ENCODE peak calls at places on chromosomes 16 and 17, in four cellular contexts. B is AG09309, R is thoracic aorta, W is prostate gland. Q is an unnamed sample.

GRCh38 chr17:68740555-68741447 is 139.6 kb upstream of the FAM20A start:
- DNase-seq in B (no peak), R (no peak), W (no peak), Q (no peak)

GRCh38 chr17:48052956-48053757 is 5.0 kb downstream of the NFE2L1 start:
- DNase-seq in B (no peak), R (peak), W (peak), Q (peak)

GRCh38 chr17:27415090-27415795 is 41.0 kb upstream of the KSR1 start:
- DNase-seq in B (no peak), R (no peak), W (peak), Q (no peak)

GRCh38 chr16:88380619-88381018 is 2.1 kb upstream of the ZNF469 start:
- DNase-seq in B (no peak), R (no peak), W (no peak), Q (no peak)

GRCh38 chr17:17751996-17752821 is 71.0 kb downstream of the RAI1 start:
- DNase-seq in B (peak), R (peak), W (peak), Q (peak)

GRCh38 chr16:23353440-23353839 is 51.3 kb downstream of the SCNN1B start:
- DNase-seq in B (no peak), R (no peak), W (no peak), Q (no peak)

GRCh38 chr17:68646626-68647526 is 45.7 kb upstream of the FAM20A start:
- DNase-seq in B (no peak), R (no peak), W (no peak), Q (no peak)

GRCh38 chr16:74449470-74449869 is 28.2 kb upstream of the CLEC18B start:
- DNase-seq in B (no peak), R (no peak), W (no peak), Q (peak)

GRCh38 chr16:81493755-81494433 is 49.3 kb downstream of the CMIP start:
- DNase-seq in B (no peak), R (no peak), W (peak), Q (peak)

GRCh38 chr17:7929158-7930029 is at the start of gene KCNAB3:
- DNase-seq in B (no peak), R (no peak), W (peak), Q (peak)

DNA sequence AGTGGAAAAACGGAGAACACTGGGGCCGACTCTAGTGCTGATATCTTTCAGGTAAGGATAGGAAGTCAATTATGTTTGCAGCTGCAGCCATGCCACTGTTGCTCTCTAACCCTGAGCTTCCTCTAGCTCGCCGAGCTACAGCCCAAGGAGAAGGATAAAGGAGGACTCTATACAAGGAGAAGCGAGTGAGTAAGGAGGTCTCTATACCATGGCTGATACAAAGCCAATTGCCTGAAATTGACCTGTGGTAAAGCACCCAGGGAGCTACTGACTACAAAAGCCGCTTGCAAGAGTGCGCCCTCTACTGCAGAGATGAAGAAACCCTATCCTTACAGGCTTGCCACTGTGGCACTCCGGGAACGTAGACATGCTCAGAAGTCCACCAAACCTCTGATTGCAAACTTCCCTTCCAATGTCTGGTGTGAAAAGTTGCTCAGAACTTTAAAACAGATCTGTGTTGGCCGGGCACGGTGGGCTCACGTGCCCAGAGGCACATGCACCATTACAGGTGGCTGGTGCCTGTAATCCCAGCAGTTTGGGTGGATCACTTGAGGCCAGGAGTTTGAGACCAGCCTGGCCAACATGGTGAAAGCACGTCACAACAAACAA is 10.8 kb upstream of the SLC46A1 start:
- DNase-seq in B (peak), R (no peak), W (peak), Q (peak)
- TF ChIP-seq CTCF in B (peak), R (no peak), W (peak), Q (peak)

DNA sequence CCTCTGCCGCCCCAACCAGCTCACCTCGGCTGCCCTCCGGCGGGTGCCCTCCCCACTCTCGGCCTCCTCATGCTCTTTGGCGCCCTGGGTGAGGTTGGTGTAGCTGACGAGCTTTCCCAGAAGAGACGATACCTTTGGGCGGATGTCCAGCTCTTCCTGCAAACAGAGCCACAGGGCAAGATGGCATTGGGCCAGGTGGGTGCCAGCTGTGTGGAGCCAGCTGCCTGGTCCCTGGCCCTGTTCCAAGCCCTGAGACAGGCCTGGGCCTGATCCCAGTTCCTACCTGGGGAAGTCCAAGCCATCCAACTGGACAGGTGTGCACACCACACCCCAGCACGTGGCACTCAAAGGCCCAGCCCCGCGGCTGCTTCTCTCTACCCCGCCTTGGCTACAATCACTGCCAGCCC is 6.9 kb downstream of the SLC12A4 start:
- DNase-seq in B (no peak), R (no peak), W (peak), Q (no peak)
- TF ChIP-seq CTCF in B (no peak), R (no peak), W (no peak), Q (no peak)

GRCh38 chr17:58591455-58591854 is 77.0 kb upstream of the MTMR4 start:
- DNase-seq in B (no peak), R (no peak), W (no peak), Q (no peak)
- TF ChIP-seq CTCF in B (no peak), R (no peak), W (no peak), Q (peak)

GRCh38 chr17:40110026-40110425 is 9.6 kb upstream of the NR1D1 start:
- DNase-seq in B (no peak), R (no peak), W (no peak), Q (no peak)

GRCh38 chr17:40110457-40110856 is 10.1 kb upstream of the NR1D1 start:
- DNase-seq in B (no peak), R (no peak), W (no peak), Q (no peak)

GRCh38 chr17:40111221-40112128 is 10.3 kb upstream of the MSL1 start:
- DNase-seq in B (peak), R (peak), W (peak), Q (peak)

GRCh38 chr17:40107266-40107980 is 7.0 kb upstream of the NR1D1 start:
- DNase-seq in B (no peak), R (no peak), W (no peak), Q (no peak)

DNA sequence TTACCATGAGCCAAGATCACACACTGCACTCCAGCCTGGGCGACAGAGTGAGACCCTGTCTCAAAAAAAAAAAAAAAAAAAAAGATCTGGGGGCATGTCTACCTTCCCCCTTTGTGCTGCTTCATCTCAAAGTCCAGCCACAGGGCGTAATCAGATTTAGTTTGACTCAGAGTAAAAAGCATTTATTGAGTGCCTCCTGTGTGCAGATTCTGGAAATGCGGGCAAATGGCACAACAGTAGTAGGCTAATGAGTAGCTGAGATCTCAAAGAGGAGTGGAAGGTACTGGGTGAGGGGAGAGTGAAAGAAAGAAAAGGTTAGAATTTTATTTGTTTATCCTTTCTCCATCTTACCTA is 9.1 kb upstream of the NR1D1 start:
- DNase-seq in B (no peak), R (no peak), W (no peak), Q (no peak)
- TF ChIP-seq CTCF in B (no peak), R (no peak), W (no peak), Q (peak)

GRCh38 chr16:11283820-11284248 is 2.7 kb upstream of the PRM1 start:
- DNase-seq in B (no peak), R (no peak), W (no peak), Q (no peak)
- TF ChIP-seq CTCF in B (no peak), R (no peak), W (no peak), Q (no peak)

DNA sequence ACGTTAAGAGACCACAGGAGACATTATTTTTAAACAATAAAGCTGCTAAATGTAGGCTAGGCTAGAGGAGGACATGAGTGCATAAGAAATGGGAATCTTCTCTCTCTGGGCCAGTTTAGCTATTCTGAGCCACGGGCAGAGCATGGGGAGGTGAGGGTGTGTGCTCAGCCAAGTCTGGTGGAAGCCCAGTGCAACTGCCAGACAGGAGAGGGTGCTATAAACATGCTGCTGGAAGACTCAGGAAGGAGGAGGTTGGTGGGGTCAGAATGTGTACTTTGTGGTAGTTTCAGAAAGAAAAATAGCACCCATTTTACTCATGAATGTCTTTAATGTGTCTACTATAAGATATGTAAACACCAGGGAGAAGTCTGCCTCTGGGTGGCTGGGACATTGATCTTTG is 5.9 kb upstream of the SDK2 start:
- DNase-seq in B (no peak), R (no peak), W (no peak), Q (no peak)
- TF ChIP-seq CTCF in B (no peak), R (no peak), W (peak), Q (no peak)

DNA sequence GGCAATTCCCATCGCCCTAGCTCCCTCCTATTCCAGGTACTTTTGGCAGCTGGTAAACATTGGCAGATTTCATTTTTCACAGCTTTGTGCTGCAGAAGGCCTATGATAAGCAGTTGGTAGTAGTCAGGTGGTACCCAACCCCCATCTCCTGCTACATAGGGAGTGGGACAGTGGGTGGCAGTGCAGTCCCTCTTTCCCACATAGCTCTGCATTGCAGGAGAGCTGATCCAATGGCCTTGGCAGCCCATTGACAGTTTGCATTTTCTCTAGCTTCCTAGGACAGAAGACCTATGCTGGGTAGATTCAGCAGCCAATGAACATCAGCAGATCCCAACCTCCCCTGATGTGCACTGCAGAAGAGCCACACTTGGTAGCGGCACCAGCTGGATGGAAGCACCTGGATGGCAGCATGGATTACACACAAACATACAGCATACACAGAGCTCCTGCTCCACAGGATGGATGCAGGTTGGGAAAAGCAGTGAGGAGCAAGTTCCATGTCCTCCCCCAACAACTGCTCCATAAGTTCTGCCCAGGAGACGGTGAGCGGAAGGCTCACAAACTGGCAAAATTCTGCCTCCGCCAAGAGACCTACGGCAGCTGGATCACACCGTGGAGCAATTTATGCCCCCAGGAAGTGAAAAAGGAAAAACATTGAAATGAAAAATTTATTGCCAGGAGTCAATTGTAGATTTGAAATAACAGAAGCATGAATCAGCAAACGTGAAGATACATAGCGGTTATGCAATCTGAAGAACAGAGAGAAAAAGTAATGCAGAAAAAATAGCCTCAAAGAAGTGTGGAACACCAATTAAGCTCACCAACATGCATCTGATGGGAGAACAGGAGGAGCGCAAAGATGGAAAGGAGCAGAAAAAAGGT is 95.7 kb downstream of the CACNG1 start:
- DNase-seq in B (no peak), R (no peak), W (no peak), Q (peak)
- TF ChIP-seq CTCF in B (no peak), R (no peak), W (no peak), Q (no peak)

GRCh38 chr16:30535106-30535776 is 583 bp upstream of the ZNF747 start:
- DNase-seq in B (no peak), R (no peak), W (no peak), Q (no peak)
- TF ChIP-seq CTCF in B (no peak), R (no peak), W (no peak), Q (no peak)

GRCh38 chr17:54967621-54968258 is 714 bp downstream of the COX11 start:
- DNase-seq in B (no peak), R (no peak), W (no peak), Q (peak)
- TF ChIP-seq CTCF in B (no peak), R (no peak), W (peak), Q (no peak)

GRCh38 chr17:75069783-75070182 is 18.0 kb upstream of the SLC16A5 start:
- DNase-seq in B (no peak), R (no peak), W (peak), Q (peak)
- TF ChIP-seq CTCF in B (peak), R (no peak), W (peak), Q (peak)